ENCODE peak calls at places on chromosomes 2 and 18, in four cellular contexts. K is Ammon's horn, B is hepatocyte, L is RKO. O is an unnamed sample.

GRCh38 chr2:111057721-111058120 is 63.0 kb upstream of the BCL2L11 start:
- DNase-seq in B (peak), L (no peak), K (no peak), O (no peak)

GRCh38 chr2:118240276-118240675 is 152.0 kb downstream of the INSIG2 start:
- DNase-seq in L (no peak), K (no peak), B (no peak), O (no peak)

GRCh38 chr18:70672581-70672980 is 383.7 kb downstream of the SOCS6 start:
- DNase-seq in L (no peak), K (no peak), B (no peak), O (no peak)

GRCh38 chr2:1091895-1092585 is 141.4 kb downstream of the SNTG2 start:
- DNase-seq in K (no peak), L (no peak), B (no peak), O (no peak)

GRCh38 chr2:17912266-17912691 is 33.8 kb downstream of the KCNS3 start:
- DNase-seq in L (no peak), B (no peak), K (peak), O (no peak)

GRCh38 chr2:23312996-23313606 is 71.9 kb upstream of the KLHL29 start:
- DNase-seq in B (peak), K (no peak), L (peak), O (no peak)

GRCh38 chr2:39732492-39732891 is 46.6 kb downstream of the THUMPD2 start:
- DNase-seq in L (no peak), B (no peak), K (no peak), O (no peak)

GRCh38 chr2:206083602-206084467 is 2.1 kb downstream of the INO80D start:
- DNase-seq in B (peak), K (peak), L (peak), O (peak)

GRCh38 chr18:73691118-73691517 is 456.5 kb downstream of the FBXO15 start:
- DNase-seq in B (no peak), L (no peak), K (no peak), O (no peak)

GRCh38 chr2:216739035-216739434 is 43.7 kb upstream of the IGFBP5 start:
- DNase-seq in K (no peak), B (no peak), L (no peak), O (no peak)

GRCh38 chr2:182043021-182043420 is 57.4 kb downstream of the PPP1R1C start:
- DNase-seq in L (no peak), K (no peak), B (no peak), O (no peak)

GRCh38 chr2:127932199-127932877 is 46.6 kb upstream of the AMMECR1L start:
- DNase-seq in B (peak), K (no peak), L (peak), O (peak)

GRCh38 chr2:11391941-11392266 is 47.5 kb upstream of the ROCK2 start:
- DNase-seq in K (no peak), B (no peak), L (no peak), O (no peak)

GRCh38 chr2:166436976-166437375 is 57.1 kb downstream of the SCN7A start:
- DNase-seq in K (no peak), B (no peak), L (no peak), O (no peak)

GRCh38 chr2:74549685-74549971 is 4.1 kb downstream of the LOXL3 start:
- DNase-seq in L (peak), K (no peak), B (no peak), O (no peak)

GRCh38 chr2:240298316-240298790 is 137.1 kb upstream of the GPC1 start:
- DNase-seq in L (no peak), B (no peak), K (no peak), O (no peak)

GRCh38 chr2:46988733-46989481 is 73.3 kb upstream of the MCFD2 start:
- DNase-seq in B (no peak), K (peak), L (no peak), O (no peak)

GRCh38 chr2:105669384-105669891 is 75.3 kb upstream of the NCK2 start:
- DNase-seq in K (no peak), L (no peak), B (no peak), O (no peak)

GRCh38 chr2:102063360-102063947 is 71.7 kb downstream of the IL1R2 start:
- DNase-seq in L (no peak), K (peak), B (peak), O (no peak)

GRCh38 chr2:212392048-212392447 is 146.6 kb downstream of the ERBB4 start:
- DNase-seq in K (no peak), L (peak), B (no peak), O (no peak)